ENCODE peak calls at places on chromosomes 13 and 19, in five cellular contexts. H is omental fat pad, T is fibroblast of the aortic adventitia, W is colonic mucosa, V is glutamatergic neuron. C is an unnamed sample.
A peak's percentile ranks its signal among the peaks of the same experiment; 100 is the strongest.

GRCh38 chr19:4638828-4639530 is at the start of gene TNFAIP8L1:
- DNase-seq in T (peak; percentile 92), H (peak; percentile 97), W (peak; percentile 99), V (peak; percentile 100), C (peak; percentile 97)

GRCh38 chr19:39171479-39172465 is 25.0 kb upstream of the NCCRP1 start:
- DNase-seq in H (no peak), V (no peak), T (no peak), W (no peak), C (no peak)

GRCh38 chr13:34931572-34931971 is 10.5 kb upstream of the NBEA start:
- DNase-seq in W (no peak), H (no peak), T (no peak), V (no peak), C (no peak)

GRCh38 chr13:34738251-34739170 is 203.6 kb upstream of the NBEA start:
- DNase-seq in H (no peak), W (no peak), V (no peak), T (no peak), C (no peak)

GRCh38 chr13:111467111-111467890 is 146.9 kb downstream of the TEX29 start:
- DNase-seq in T (no peak), W (no peak), V (no peak), H (no peak), C (no peak)

GRCh38 chr19:13132471-13133166 is 14.6 kb downstream of the NACC1 start:
- DNase-seq in T (peak; percentile 46), W (no peak), V (no peak), H (no peak), C (no peak)

GRCh38 chr13:26482451-26483197 is 74.9 kb upstream of the WASF3 start:
- DNase-seq in T (peak; percentile 83), H (peak; percentile 72), V (peak; percentile 71), W (peak; percentile 82), C (peak; percentile 46)

GRCh38 chr13:51478418-51479198 is 25.8 kb upstream of the INTS6 start:
- DNase-seq in H (no peak), W (no peak), T (no peak), V (no peak), C (no peak)

GRCh38 chr19:41784337-41785239 is 11.8 kb upstream of the CEACAM3 start:
- DNase-seq in T (no peak), W (no peak), V (no peak), H (no peak), C (no peak)

GRCh38 chr13:45119469-45119989 is 781 bp upstream of the GTF2F2 start:
- DNase-seq in H (no peak), V (no peak), W (peak; percentile 42), T (peak; percentile 67), C (no peak)

GRCh38 chr19:51607920-51608562 is 22.2 kb downstream of the SIGLEC5 start:
- DNase-seq in W (peak; percentile 85), H (peak; percentile 77), V (peak; percentile 45), T (peak; percentile 73), C (peak; percentile 81)

GRCh38 chr13:75533866-75534265 is 3.8 kb downstream of the COMMD6 start:
- DNase-seq in W (no peak), T (no peak), H (no peak), V (no peak), C (no peak)

GRCh38 chr19:41226053-41226873 is 7.2 kb downstream of the AXL start:
- DNase-seq in H (no peak), V (peak; percentile 50), T (peak; percentile 80), W (peak; percentile 74), C (peak; percentile 46)

GRCh38 chr13:103351035-103351828 is 285.0 kb upstream of the SLC10A2 start:
- DNase-seq in T (peak; percentile 32), H (no peak), W (no peak), V (no peak), C (no peak)

GRCh38 chr19:55809381-55810058 is 22.3 kb downstream of the NLRP11 start:
- DNase-seq in T (peak; percentile 15), V (peak; percentile 21), H (no peak), W (peak; percentile 63), C (no peak)
- TF ChIP-seq CTCF in T (no peak), V (peak; percentile 4), H (no peak), W (peak; percentile 43), C (no peak)

GRCh38 chr13:97855570-97855970 is 97.9 kb upstream of the IPO5 start:
- DNase-seq in V (peak; percentile 37), T (peak; percentile 92), H (no peak), W (peak; percentile 37), C (peak; percentile 10)
- TF ChIP-seq CTCF in V (peak; percentile 91), T (peak; percentile 81), H (peak; percentile 79), W (peak; percentile 64), C (peak; percentile 93)

GRCh38 chr19:11963566-11964355 is 1.1 kb upstream of the ZNF763 start:
- DNase-seq in T (peak; percentile 77), H (peak; percentile 64), W (peak; percentile 87), V (peak; percentile 92), C (peak; percentile 24)

GRCh38 chr19:11964858-11965645 is at the start of gene ZNF763:
- DNase-seq in H (peak; percentile 97), W (peak; percentile 99), V (peak; percentile 95), T (peak; percentile 73), C (peak; percentile 84)

GRCh38 chr19:11970174-11970573 is 5.3 kb downstream of the ZNF763 start:
- DNase-seq in H (no peak), V (no peak), W (no peak), T (no peak), C (no peak)

DNA sequence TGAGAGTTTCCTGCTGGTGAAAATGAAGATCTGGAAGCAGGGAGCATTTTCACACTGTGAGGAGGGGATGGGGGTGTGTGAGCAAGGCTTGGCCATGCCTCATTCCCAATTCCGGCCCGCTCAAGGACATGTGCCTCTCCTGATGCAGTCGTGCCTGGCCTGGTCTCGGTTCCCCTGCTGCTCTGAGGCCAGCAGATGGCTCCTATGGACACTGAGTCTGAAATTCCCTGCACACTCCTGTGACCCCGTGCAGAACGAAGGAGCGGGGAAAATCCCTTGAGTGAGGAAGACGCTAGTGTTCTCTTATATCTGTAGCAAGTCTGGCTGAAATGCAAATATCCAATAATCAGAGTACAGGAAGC is 363 bp upstream of the ZNF763 start:
- DNase-seq in V (peak; percentile 40), W (no peak), T (no peak), H (no peak), C (no peak)
- TF ChIP-seq CTCF in V (no peak), W (no peak), T (peak; percentile 30), H (no peak), C (no peak)

GRCh38 chr19:56314018-56314583 is 538 bp downstream of the ZSCAN5A start:
- DNase-seq in V (no peak), W (no peak), T (no peak), H (no peak), C (no peak)

GRCh38 chr19:56312337-56312736 is 2.3 kb downstream of the ZSCAN5A start:
- DNase-seq in H (no peak), V (no peak), T (no peak), W (no peak), C (no peak)

GRCh38 chr19:56314584-56315075 is at the start of gene ZSCAN5A:
- DNase-seq in W (peak; percentile 99), H (peak; percentile 95), V (peak; percentile 96), T (peak; percentile 95), C (peak; percentile 90)

GRCh38 chr19:56315076-56315828 is 613 bp upstream of the ZSCAN5A start:
- DNase-seq in T (peak; percentile 99), H (peak; percentile 79), V (peak; percentile 89), W (peak; percentile 97), C (peak; percentile 79)

GRCh38 chr19:56312787-56313343 is 1.8 kb downstream of the ZSCAN5A start:
- DNase-seq in H (no peak), W (no peak), T (no peak), V (no peak), C (no peak)
- TF ChIP-seq CTCF in H (no peak), W (no peak), T (no peak), V (no peak), C (no peak)

C was measured in progenitor cell of endocrine pancreas.